ENCODE peak calls at places on chromosomes 3 and 15, in four cellular contexts. One of them, this sample, is unnamed.

GRCh38 chr3:160296591-160296990 is 71.4 kb downstream of the C3orf80 start:
- DNase-seq in H9: no peak
- DNase-seq in lung: no peak
- DNase-seq in foreskin fibroblast: peak; percentile 30
- DNase-seq in this sample: no peak

GRCh38 chr3:190258634-190259033 is 63.6 kb downstream of the CLDN1 start:
- DNase-seq in H9: no peak
- DNase-seq in lung: no peak
- DNase-seq in foreskin fibroblast: no peak
- DNase-seq in this sample: no peak

GRCh38 chr15:74327756-74328155 is 39.7 kb downstream of the CYP11A1 start:
- DNase-seq in lung: no peak
- DNase-seq in foreskin fibroblast: no peak
- DNase-seq in H9: no peak
- DNase-seq in this sample: no peak

GRCh38 chr3:187027531-187027936 is 97.2 kb downstream of the ST6GAL1 start:
- DNase-seq in foreskin fibroblast: no peak
- DNase-seq in lung: no peak
- DNase-seq in H9: no peak
- DNase-seq in this sample: no peak

GRCh38 chr15:36356978-36357582 is 222.3 kb upstream of the CDIN1 start:
- DNase-seq in foreskin fibroblast: peak; percentile 83
- DNase-seq in H9: no peak
- DNase-seq in lung: no peak
- DNase-seq in this sample: no peak

GRCh38 chr15:65382146-65382491 is 4.3 kb upstream of the IGDCC3 start:
- DNase-seq in foreskin fibroblast: no peak
- DNase-seq in lung: no peak
- DNase-seq in H9: no peak
- DNase-seq in this sample: no peak

GRCh38 chr3:23676093-23676492 is 129.7 kb upstream of the UBE2E1 start:
- DNase-seq in foreskin fibroblast: peak; percentile 65
- DNase-seq in lung: no peak
- DNase-seq in H9: no peak
- DNase-seq in this sample: no peak

GRCh38 chr3:72997421-72997961 is 880 bp downstream of the PPP4R2 start:
- DNase-seq in foreskin fibroblast: peak; percentile 73
- DNase-seq in lung: no peak
- DNase-seq in H9: no peak
- DNase-seq in this sample: no peak

GRCh38 chr15:34721802-34722795 is 32.7 kb downstream of the GJD2 start:
- DNase-seq in H9: peak; percentile 73
- DNase-seq in lung: no peak
- DNase-seq in foreskin fibroblast: peak; percentile 78
- DNase-seq in this sample: no peak

GRCh38 chr15:35308802-35309201 is 223.7 kb upstream of the NANOGP8 start:
- DNase-seq in lung: no peak
- DNase-seq in H9: no peak
- DNase-seq in foreskin fibroblast: peak; percentile 95
- DNase-seq in this sample: no peak

GRCh38 chr15:97081666-97082226 is 751.2 kb downstream of the NR2F2 start:
- DNase-seq in H9: no peak
- DNase-seq in foreskin fibroblast: no peak
- DNase-seq in lung: no peak
- DNase-seq in this sample: no peak

GRCh38 chr3:171323934-171324535 is 136.2 kb downstream of the TNIK start:
- DNase-seq in foreskin fibroblast: peak; percentile 41
- DNase-seq in H9: no peak
- DNase-seq in lung: no peak
- DNase-seq in this sample: no peak

GRCh38 chr3:84223512-84223911 is 735.3 kb upstream of the CADM2 start:
- DNase-seq in lung: no peak
- DNase-seq in foreskin fibroblast: no peak
- DNase-seq in H9: no peak
- DNase-seq in this sample: no peak

GRCh38 chr3:124248471-124249028 is 256.6 kb upstream of the ROPN1 start:
- DNase-seq in H9: no peak
- DNase-seq in lung: no peak
- DNase-seq in foreskin fibroblast: peak; percentile 60
- DNase-seq in this sample: no peak

GRCh38 chr3:101809178-101810022 is 30.4 kb downstream of the NXPE3 start:
- DNase-seq in H9: no peak
- DNase-seq in foreskin fibroblast: peak; percentile 65
- DNase-seq in lung: no peak
- DNase-seq in this sample: no peak

GRCh38 chr3:66115858-66116654 is 77.3 kb upstream of the MAGI1 start:
- DNase-seq in foreskin fibroblast: peak; percentile 96
- DNase-seq in H9: peak; percentile 70
- DNase-seq in lung: peak; percentile 36
- DNase-seq in this sample: no peak

GRCh38 chr3:142003291-142003690 is 126.8 kb downstream of the ATP1B3 start:
- DNase-seq in foreskin fibroblast: no peak
- DNase-seq in lung: no peak
- DNase-seq in H9: no peak
- DNase-seq in this sample: no peak

GRCh38 chr15:66099950-66100671 is 153.4 kb downstream of the MEGF11 start:
- DNase-seq in lung: no peak
- DNase-seq in foreskin fibroblast: no peak
- DNase-seq in H9: no peak
- DNase-seq in this sample: no peak

GRCh38 chr15:58165661-58166060 is 27.5 kb downstream of the AQP9 start:
- DNase-seq in foreskin fibroblast: peak; percentile 80
- DNase-seq in H9: no peak
- DNase-seq in lung: peak; percentile 32
- DNase-seq in this sample: no peak

GRCh38 chr15:31080618-31081017 is 20.9 kb downstream of the TRPM1 start:
- DNase-seq in lung: no peak
- DNase-seq in H9: peak; percentile 91
- DNase-seq in foreskin fibroblast: no peak
- DNase-seq in this sample: peak; percentile 30

GRCh38 chr3:111998661-111999641 is at the start of gene TAGLN3:
- DNase-seq in lung: peak; percentile 34
- DNase-seq in foreskin fibroblast: peak; percentile 55
- DNase-seq in H9: peak; percentile 68
- DNase-seq in this sample: no peak

GRCh38 chr15:33064878-33065277 is 129.6 kb downstream of the FMN1 start:
- DNase-seq in lung: no peak
- DNase-seq in foreskin fibroblast: peak; percentile 78
- DNase-seq in H9: no peak
- DNase-seq in this sample: no peak

GRCh38 chr3:54243262-54243931 is 121.0 kb downstream of the CACNA2D3 start:
- DNase-seq in H9: no peak
- DNase-seq in foreskin fibroblast: peak; percentile 13
- DNase-seq in lung: no peak
- DNase-seq in this sample: no peak

GRCh38 chr15:97745481-97746071 is 214.9 kb upstream of the ARRDC4 start:
- DNase-seq in foreskin fibroblast: peak; percentile 1
- DNase-seq in lung: no peak
- DNase-seq in H9: peak; percentile 49
- DNase-seq in this sample: peak; percentile 2

GRCh38 chr3:56711344-56711743 is 28.3 kb upstream of the TASOR start:
- DNase-seq in foreskin fibroblast: no peak
- DNase-seq in lung: no peak
- DNase-seq in H9: no peak
- DNase-seq in this sample: no peak

GRCh38 chr3:62373215-62373614 is at the start of gene FEZF2:
- DNase-seq in H9: peak; percentile 65
- DNase-seq in lung: no peak
- DNase-seq in foreskin fibroblast: peak; percentile 9
- DNase-seq in this sample: no peak

GRCh38 chr3:43792904-43793303 is 102.2 kb downstream of the ABHD5 start:
- DNase-seq in foreskin fibroblast: peak; percentile 52
- DNase-seq in H9: peak; percentile 27
- DNase-seq in lung: no peak
- DNase-seq in this sample: no peak

GRCh38 chr3:105835606-105836005 is 33.2 kb downstream of the CBLB start:
- DNase-seq in lung: no peak
- DNase-seq in foreskin fibroblast: no peak
- DNase-seq in H9: no peak
- DNase-seq in this sample: no peak

GRCh38 chr3:185713015-185713414 is 111.8 kb downstream of the IGF2BP2 start:
- DNase-seq in H9: no peak
- DNase-seq in foreskin fibroblast: no peak
- DNase-seq in lung: no peak
- DNase-seq in this sample: no peak

GRCh38 chr15:75436861-75437260 is 14.6 kb downstream of the SIN3A start:
- DNase-seq in H9: no peak
- DNase-seq in lung: no peak
- DNase-seq in foreskin fibroblast: no peak
- DNase-seq in this sample: no peak

GRCh38 chr3:55562672-55563071 is 75.6 kb upstream of the WNT5A start:
- DNase-seq in H9: no peak
- DNase-seq in foreskin fibroblast: no peak
- DNase-seq in lung: no peak
- DNase-seq in this sample: no peak

GRCh38 chr3:156612906-156613305 is 58.0 kb upstream of the SSR3 start:
- DNase-seq in H9: no peak
- DNase-seq in lung: no peak
- DNase-seq in foreskin fibroblast: no peak
- DNase-seq in this sample: no peak

GRCh38 chr3:38226273-38226672 is 39.3 kb upstream of the SLC22A13 start:
- DNase-seq in foreskin fibroblast: peak; percentile 68
- DNase-seq in lung: no peak
- DNase-seq in H9: no peak
- DNase-seq in this sample: no peak

GRCh38 chr15:66815322-66815721 is 113.3 kb downstream of the SMAD6 start:
- DNase-seq in foreskin fibroblast: peak; percentile 93
- DNase-seq in lung: peak; percentile 49
- DNase-seq in H9: no peak
- DNase-seq in this sample: no peak

This sample was measured in GM18507.